ENCODE peak calls at places on chromosomes 11 and 22, in ten cellular contexts. B is HS-27A; Q is activated effector memory CD4-positive, alpha-beta T cell treated with anti-CD3 and anti-CD28 coated beads, Interleukin-2, amount 50 U/mL, for 16 hours; W is stimulated activated CD4-positive, alpha-beta T cell treated with anti-CD3 and anti-CD28 coated beads, Interleukin-12 subunit alpha, Interleukin-12 subunit beta, amount 100 ng/mL, for 48 hours; X is non-pigmented ciliary epithelial cell; P is endodermal cell; U is astrocyte of the spinal cord; R is MV-4-11; G is activated gamma-delta T cell treated with Interleukin-2 at 50 U/mL for 16 hours; I is B cell. T is an unnamed sample.

GRCh38 chr11:86621854-86622253 is 50.6 kb downstream of the ME3 start:
- DNase-seq in U (no peak), P (no peak), G (no peak), R (no peak), I (no peak), Q (no peak), W (no peak), X (no peak), B (no peak), T (no peak)

GRCh38 chr22:30277547-30278344 is 11.1 kb upstream of the OSM start:
- DNase-seq in P (no peak), U (peak; percentile 82), R (peak; percentile 76), G (no peak), I (no peak), W (no peak), Q (no peak), B (no peak), X (no peak), T (peak; percentile 73)

GRCh38 chr22:31275576-31275975 is 16.7 kb downstream of the PIK3IP1 start:
- DNase-seq in R (no peak), I (no peak), X (no peak), W (no peak), P (no peak), G (no peak), U (no peak), Q (no peak), B (no peak), T (no peak)

GRCh38 chr11:78038697-78039313 is 15.7 kb upstream of the KCTD14 start:
- DNase-seq in G (no peak), Q (no peak), P (no peak), B (no peak), U (no peak), R (no peak), W (no peak), I (no peak), X (no peak), T (no peak)

GRCh38 chr11:65572356-65573043 is at the start of gene FAM89B:
- DNase-seq in W (peak; percentile 77), B (no peak), Q (peak; percentile 96), P (peak; percentile 94), U (peak; percentile 85), I (peak; percentile 88), R (peak; percentile 83), G (peak; percentile 90), X (no peak), T (peak; percentile 78)

GRCh38 chr22:21044931-21045584 is 688 bp upstream of the LRRC74B start:
- DNase-seq in P (no peak), R (peak; percentile 79), W (no peak), B (peak; percentile 41), I (no peak), Q (no peak), G (no peak), X (no peak), U (peak; percentile 87), T (peak; percentile 70)

GRCh38 chr11:19929147-19929546 is 216.5 kb downstream of the NAV2 start:
- DNase-seq in R (no peak), B (no peak), P (no peak), W (no peak), U (no peak), Q (no peak), X (no peak), G (no peak), I (no peak), T (no peak)

GRCh38 chr11:100980156-100980555 is 149.5 kb downstream of the PGR start:
- DNase-seq in U (peak; percentile 19), P (no peak), X (no peak), W (no peak), I (peak; percentile 13), B (no peak), R (peak; percentile 1), G (no peak), Q (no peak), T (peak; percentile 13)

GRCh38 chr11:88535916-88536547 is 198.5 kb upstream of the CTSC start:
- DNase-seq in P (no peak), X (peak; percentile 84), G (no peak), I (no peak), U (peak; percentile 95), B (no peak), R (peak; percentile 1), Q (no peak), W (no peak), T (peak; percentile 83)

GRCh38 chr22:46515208-46516111 is 22.0 kb downstream of the CELSR1 start:
- DNase-seq in W (no peak), B (no peak), P (peak; percentile 53), R (no peak), I (no peak), X (no peak), G (no peak), U (peak; percentile 46), Q (no peak), T (no peak)

GRCh38 chr11:10592331-10592730 is 23.9 kb upstream of the LYVE1 start:
- DNase-seq in R (peak; percentile 81), P (no peak), X (peak; percentile 81), G (no peak), W (no peak), I (no peak), Q (no peak), B (peak; percentile 66), U (peak; percentile 91), T (peak; percentile 86)

GRCh38 chr11:6040874-6041273 is 10.3 kb upstream of the OR56A1 start:
- DNase-seq in P (no peak), U (no peak), R (no peak), X (no peak), I (no peak), W (no peak), Q (no peak), B (no peak), G (no peak), T (no peak)

T was measured in stromal cell of bone marrow.